ENCODE peak calls at places on chromosomes 6 and 20, in eight cellular contexts. One of them, this sample, is unnamed.

GRCh38 chr20:37378420-37378784 is 32.5 kb downstream of the SRC start:
- DNase-seq in stimulated activated CD4-positive, alpha-beta T cell treated with anti-CD3 and anti-CD28 coated beads, Interleukin-1b, Interleukin-23, amount 100 ng/mL, for 24 hours: no peak
- DNase-seq in NCI-H1105: no peak
- DNase-seq in activated CD4-positive, alpha-beta T cell treated with anti-CD3 and anti-CD28 coated beads, Interleukin-2, amount 50 U/mL, for 1 hour: no peak
- DNase-seq in foreskin keratinocyte: no peak
- DNase-seq in nucleus accumbens: no peak
- DNase-seq in HEK293T: no peak
- DNase-seq in activated T-cell treated with anti-CD3 and anti-CD28 coated beads, Interleukin-2, amount 50 U/mL, for 4 hours: no peak
- DNase-seq in this sample: no peak

GRCh38 chr20:48295966-48296421 is 510.7 kb upstream of the SULF2 start:
- DNase-seq in foreskin keratinocyte: no peak
- DNase-seq in nucleus accumbens: peak; percentile 33
- DNase-seq in HEK293T: no peak
- DNase-seq in activated CD4-positive, alpha-beta T cell treated with anti-CD3 and anti-CD28 coated beads, Interleukin-2, amount 50 U/mL, for 1 hour: no peak
- DNase-seq in stimulated activated CD4-positive, alpha-beta T cell treated with anti-CD3 and anti-CD28 coated beads, Interleukin-1b, Interleukin-23, amount 100 ng/mL, for 24 hours: no peak
- DNase-seq in NCI-H1105: no peak
- DNase-seq in activated T-cell treated with anti-CD3 and anti-CD28 coated beads, Interleukin-2, amount 50 U/mL, for 4 hours: no peak
- DNase-seq in this sample: no peak

GRCh38 chr6:56690519-56691200 is 48.0 kb upstream of the DST start:
- DNase-seq in activated CD4-positive, alpha-beta T cell treated with anti-CD3 and anti-CD28 coated beads, Interleukin-2, amount 50 U/mL, for 1 hour: no peak
- DNase-seq in HEK293T: no peak
- DNase-seq in stimulated activated CD4-positive, alpha-beta T cell treated with anti-CD3 and anti-CD28 coated beads, Interleukin-1b, Interleukin-23, amount 100 ng/mL, for 24 hours: no peak
- DNase-seq in activated T-cell treated with anti-CD3 and anti-CD28 coated beads, Interleukin-2, amount 50 U/mL, for 4 hours: no peak
- DNase-seq in NCI-H1105: no peak
- DNase-seq in foreskin keratinocyte: no peak
- DNase-seq in nucleus accumbens: no peak
- DNase-seq in this sample: no peak

GRCh38 chr20:50610212-50610718 is 81.1 kb downstream of the RIPOR3 start:
- DNase-seq in activated T-cell treated with anti-CD3 and anti-CD28 coated beads, Interleukin-2, amount 50 U/mL, for 4 hours: no peak
- DNase-seq in nucleus accumbens: no peak
- DNase-seq in NCI-H1105: no peak
- DNase-seq in stimulated activated CD4-positive, alpha-beta T cell treated with anti-CD3 and anti-CD28 coated beads, Interleukin-1b, Interleukin-23, amount 100 ng/mL, for 24 hours: no peak
- DNase-seq in foreskin keratinocyte: no peak
- DNase-seq in HEK293T: no peak
- DNase-seq in activated CD4-positive, alpha-beta T cell treated with anti-CD3 and anti-CD28 coated beads, Interleukin-2, amount 50 U/mL, for 1 hour: no peak
- DNase-seq in this sample: no peak

GRCh38 chr20:13990465-13990864 is at the start of gene SEL1L2:
- DNase-seq in HEK293T: no peak
- DNase-seq in activated CD4-positive, alpha-beta T cell treated with anti-CD3 and anti-CD28 coated beads, Interleukin-2, amount 50 U/mL, for 1 hour: no peak
- DNase-seq in foreskin keratinocyte: no peak
- DNase-seq in stimulated activated CD4-positive, alpha-beta T cell treated with anti-CD3 and anti-CD28 coated beads, Interleukin-1b, Interleukin-23, amount 100 ng/mL, for 24 hours: no peak
- DNase-seq in activated T-cell treated with anti-CD3 and anti-CD28 coated beads, Interleukin-2, amount 50 U/mL, for 4 hours: no peak
- DNase-seq in nucleus accumbens: no peak
- DNase-seq in NCI-H1105: no peak
- DNase-seq in this sample: no peak

GRCh38 chr6:123829302-123829953 is 25.8 kb downstream of the NKAIN2 start:
- DNase-seq in foreskin keratinocyte: peak; percentile 97
- DNase-seq in stimulated activated CD4-positive, alpha-beta T cell treated with anti-CD3 and anti-CD28 coated beads, Interleukin-1b, Interleukin-23, amount 100 ng/mL, for 24 hours: no peak
- DNase-seq in NCI-H1105: no peak
- DNase-seq in activated CD4-positive, alpha-beta T cell treated with anti-CD3 and anti-CD28 coated beads, Interleukin-2, amount 50 U/mL, for 1 hour: no peak
- DNase-seq in activated T-cell treated with anti-CD3 and anti-CD28 coated beads, Interleukin-2, amount 50 U/mL, for 4 hours: no peak
- DNase-seq in HEK293T: no peak
- DNase-seq in nucleus accumbens: no peak
- DNase-seq in this sample: no peak

GRCh38 chr6:12324741-12325140 is 34.6 kb downstream of the EDN1 start:
- DNase-seq in activated T-cell treated with anti-CD3 and anti-CD28 coated beads, Interleukin-2, amount 50 U/mL, for 4 hours: no peak
- DNase-seq in stimulated activated CD4-positive, alpha-beta T cell treated with anti-CD3 and anti-CD28 coated beads, Interleukin-1b, Interleukin-23, amount 100 ng/mL, for 24 hours: no peak
- DNase-seq in foreskin keratinocyte: peak; percentile 80
- DNase-seq in activated CD4-positive, alpha-beta T cell treated with anti-CD3 and anti-CD28 coated beads, Interleukin-2, amount 50 U/mL, for 1 hour: no peak
- DNase-seq in nucleus accumbens: no peak
- DNase-seq in HEK293T: no peak
- DNase-seq in NCI-H1105: no peak
- DNase-seq in this sample: no peak

GRCh38 chr6:445571-446417 is 54.2 kb downstream of the IRF4 start:
- DNase-seq in NCI-H1105: no peak
- DNase-seq in HEK293T: no peak
- DNase-seq in nucleus accumbens: no peak
- DNase-seq in activated T-cell treated with anti-CD3 and anti-CD28 coated beads, Interleukin-2, amount 50 U/mL, for 4 hours: no peak
- DNase-seq in activated CD4-positive, alpha-beta T cell treated with anti-CD3 and anti-CD28 coated beads, Interleukin-2, amount 50 U/mL, for 1 hour: no peak
- DNase-seq in foreskin keratinocyte: no peak
- DNase-seq in stimulated activated CD4-positive, alpha-beta T cell treated with anti-CD3 and anti-CD28 coated beads, Interleukin-1b, Interleukin-23, amount 100 ng/mL, for 24 hours: no peak
- DNase-seq in this sample: no peak

GRCh38 chr6:82260890-82261732 is 13.6 kb upstream of the IBTK start:
- DNase-seq in nucleus accumbens: no peak
- DNase-seq in activated CD4-positive, alpha-beta T cell treated with anti-CD3 and anti-CD28 coated beads, Interleukin-2, amount 50 U/mL, for 1 hour: no peak
- DNase-seq in stimulated activated CD4-positive, alpha-beta T cell treated with anti-CD3 and anti-CD28 coated beads, Interleukin-1b, Interleukin-23, amount 100 ng/mL, for 24 hours: no peak
- DNase-seq in foreskin keratinocyte: no peak
- DNase-seq in NCI-H1105: peak; percentile 22
- DNase-seq in HEK293T: no peak
- DNase-seq in activated T-cell treated with anti-CD3 and anti-CD28 coated beads, Interleukin-2, amount 50 U/mL, for 4 hours: no peak
- DNase-seq in this sample: no peak

GRCh38 chr6:170210026-170210390 is 80.9 kb downstream of the DLL1 start:
- DNase-seq in nucleus accumbens: no peak
- DNase-seq in HEK293T: no peak
- DNase-seq in activated CD4-positive, alpha-beta T cell treated with anti-CD3 and anti-CD28 coated beads, Interleukin-2, amount 50 U/mL, for 1 hour: no peak
- DNase-seq in foreskin keratinocyte: no peak
- DNase-seq in NCI-H1105: no peak
- DNase-seq in activated T-cell treated with anti-CD3 and anti-CD28 coated beads, Interleukin-2, amount 50 U/mL, for 4 hours: no peak
- DNase-seq in stimulated activated CD4-positive, alpha-beta T cell treated with anti-CD3 and anti-CD28 coated beads, Interleukin-1b, Interleukin-23, amount 100 ng/mL, for 24 hours: no peak
- DNase-seq in this sample: no peak

GRCh38 chr6:161048636-161049035 is 57.1 kb downstream of the MAP3K4 start:
- DNase-seq in foreskin keratinocyte: no peak
- DNase-seq in NCI-H1105: no peak
- DNase-seq in activated CD4-positive, alpha-beta T cell treated with anti-CD3 and anti-CD28 coated beads, Interleukin-2, amount 50 U/mL, for 1 hour: no peak
- DNase-seq in activated T-cell treated with anti-CD3 and anti-CD28 coated beads, Interleukin-2, amount 50 U/mL, for 4 hours: no peak
- DNase-seq in stimulated activated CD4-positive, alpha-beta T cell treated with anti-CD3 and anti-CD28 coated beads, Interleukin-1b, Interleukin-23, amount 100 ng/mL, for 24 hours: no peak
- DNase-seq in nucleus accumbens: no peak
- DNase-seq in HEK293T: no peak
- DNase-seq in this sample: no peak

GRCh38 chr6:136174510-136174909 is 75.6 kb downstream of the MTFR2 start:
- DNase-seq in NCI-H1105: no peak
- DNase-seq in foreskin keratinocyte: no peak
- DNase-seq in activated CD4-positive, alpha-beta T cell treated with anti-CD3 and anti-CD28 coated beads, Interleukin-2, amount 50 U/mL, for 1 hour: no peak
- DNase-seq in stimulated activated CD4-positive, alpha-beta T cell treated with anti-CD3 and anti-CD28 coated beads, Interleukin-1b, Interleukin-23, amount 100 ng/mL, for 24 hours: no peak
- DNase-seq in nucleus accumbens: no peak
- DNase-seq in HEK293T: no peak
- DNase-seq in activated T-cell treated with anti-CD3 and anti-CD28 coated beads, Interleukin-2, amount 50 U/mL, for 4 hours: no peak
- DNase-seq in this sample: no peak

GRCh38 chr6:101000334-101000733 is 119.2 kb upstream of the ASCC3 start:
- DNase-seq in NCI-H1105: no peak
- DNase-seq in stimulated activated CD4-positive, alpha-beta T cell treated with anti-CD3 and anti-CD28 coated beads, Interleukin-1b, Interleukin-23, amount 100 ng/mL, for 24 hours: no peak
- DNase-seq in activated CD4-positive, alpha-beta T cell treated with anti-CD3 and anti-CD28 coated beads, Interleukin-2, amount 50 U/mL, for 1 hour: no peak
- DNase-seq in nucleus accumbens: no peak
- DNase-seq in HEK293T: no peak
- DNase-seq in activated T-cell treated with anti-CD3 and anti-CD28 coated beads, Interleukin-2, amount 50 U/mL, for 4 hours: no peak
- DNase-seq in foreskin keratinocyte: no peak
- DNase-seq in this sample: peak; percentile 2

GRCh38 chr6:11042750-11043551 is 1.2 kb downstream of the ELOVL2 start:
- DNase-seq in stimulated activated CD4-positive, alpha-beta T cell treated with anti-CD3 and anti-CD28 coated beads, Interleukin-1b, Interleukin-23, amount 100 ng/mL, for 24 hours: no peak
- DNase-seq in activated CD4-positive, alpha-beta T cell treated with anti-CD3 and anti-CD28 coated beads, Interleukin-2, amount 50 U/mL, for 1 hour: no peak
- DNase-seq in activated T-cell treated with anti-CD3 and anti-CD28 coated beads, Interleukin-2, amount 50 U/mL, for 4 hours: no peak
- DNase-seq in HEK293T: no peak
- DNase-seq in NCI-H1105: peak; percentile 13
- DNase-seq in foreskin keratinocyte: peak; percentile 15
- DNase-seq in nucleus accumbens: no peak
- DNase-seq in this sample: no peak

This sample was measured in NCI-H2107.